ENCODE peak calls at places on chromosomes 5 and 9, in seven cellular contexts. W, V, N, A, O, C and Z are unnamed samples.

GRCh38 chr9:84691634-84692033 is 22.1 kb downstream of the NTRK2 start:
- DNase-seq in V (no peak), A (no peak), C (peak), O (no peak), W (no peak), N (no peak), Z (no peak)

GRCh38 chr5:1767524-1768282 is 31.9 kb downstream of the MRPL36 start:
- DNase-seq in A (no peak), W (no peak), N (no peak), C (no peak), O (no peak), V (no peak), Z (no peak)

GRCh38 chr5:95448836-95449235 is 57.7 kb downstream of the FAM81B start:
- DNase-seq in W (no peak), V (no peak), O (no peak), C (no peak), A (no peak), N (no peak), Z (no peak)

GRCh38 chr9:35689601-35690446 is at the start of gene TPM2:
- DNase-seq in N (no peak), W (peak), V (no peak), C (no peak), A (peak), O (no peak), Z (no peak)

GRCh38 chr5:98713027-98713426 is 60.4 kb upstream of the RGMB start:
- DNase-seq in N (no peak), A (peak), W (no peak), C (no peak), V (no peak), O (no peak), Z (no peak)

GRCh38 chr5:100188778-100189177 is 346.4 kb upstream of the FAM174A start:
- DNase-seq in W (no peak), A (no peak), V (no peak), O (no peak), C (no peak), N (no peak), Z (no peak)

GRCh38 chr5:166712447-166712846 is 1579.0 kb upstream of the WWC1 start:
- DNase-seq in V (no peak), A (no peak), W (no peak), O (no peak), N (no peak), C (no peak), Z (no peak)

GRCh38 chr5:129051283-129051682 is 43.3 kb upstream of the ISOC1 start:
- DNase-seq in V (no peak), O (no peak), A (no peak), W (no peak), N (no peak), C (no peak), Z (no peak)

GRCh38 chr9:98997580-98997979 is 53.9 kb downstream of the COL15A1 start:
- DNase-seq in W (peak), O (no peak), N (no peak), A (peak), V (no peak), C (peak), Z (no peak)

GRCh38 chr5:134143964-134144941 is 29.8 kb downstream of the TCF7 start:
- DNase-seq in W (peak), O (no peak), C (no peak), A (no peak), V (no peak), N (no peak), Z (no peak)

GRCh38 chr5:52801329-52801728 is 13.6 kb downstream of the ITGA1 start:
- DNase-seq in N (no peak), A (no peak), W (peak), V (no peak), O (no peak), C (peak), Z (no peak)

GRCh38 chr5:1521671-1522600 is 1.8 kb downstream of the LPCAT1 start:
- DNase-seq in O (no peak), A (peak), W (peak), C (no peak), N (no peak), V (no peak), Z (no peak)

GRCh38 chr9:132645306-132645705 is 24.5 kb downstream of the DDX31 start:
- DNase-seq in N (no peak), V (no peak), O (no peak), C (no peak), A (no peak), W (no peak), Z (no peak)

GRCh38 chr5:174790906-174791305 is 66.5 kb downstream of the MSX2 start:
- DNase-seq in N (no peak), V (no peak), O (no peak), A (no peak), W (no peak), C (no peak), Z (no peak)

GRCh38 chr9:95724253-95724991 is 151.1 kb upstream of the ERCC6L2 start:
- DNase-seq in A (no peak), O (no peak), C (no peak), N (no peak), V (no peak), W (no peak), Z (no peak)

GRCh38 chr9:27548055-27548741 is 18.6 kb upstream of the MOB3B start:
- DNase-seq in O (no peak), W (no peak), V (no peak), A (peak), N (no peak), C (no peak), Z (no peak)

GRCh38 chr9:87229127-87229526 is 268.5 kb upstream of the DAPK1 start:
- DNase-seq in N (no peak), A (no peak), W (no peak), V (no peak), O (no peak), C (no peak), Z (no peak)

GRCh38 chr9:135574943-135575342 is 13.4 kb downstream of the PAEP start:
- DNase-seq in N (no peak), C (no peak), O (no peak), A (no peak), W (no peak), V (no peak), Z (no peak)